ENCODE peak calls at places on chromosomes 11 and 22, in eight cellular contexts. X, Q, S, A, B, K, M and H are unnamed samples.

GRCh38 chr11:44633641-44634040 is 68.2 kb downstream of the CD82 start:
- DNase-seq in X (peak; percentile 31), Q (no peak), S (no peak), A (no peak), B (peak; percentile 25), K (no peak), M (no peak), H (no peak)

GRCh38 chr11:27694992-27695391 is 5.3 kb downstream of the BDNF start:
- DNase-seq in X (no peak), Q (no peak), S (peak; percentile 62), A (no peak), B (no peak), K (no peak), M (no peak), H (no peak)

GRCh38 chr11:102599642-102600261 is 25.4 kb downstream of the MMP20 start:
- DNase-seq in X (peak; percentile 93), Q (no peak), S (peak; percentile 82), A (no peak), B (no peak), K (peak; percentile 46), M (no peak), H (no peak)

GRCh38 chr11:107859459-107860239 is 1.1 kb upstream of the SLC35F2 start:
- DNase-seq in X (no peak), Q (peak; percentile 49), S (peak; percentile 18), A (peak; percentile 76), B (no peak), K (peak; percentile 40), M (no peak), H (peak; percentile 78)

GRCh38 chr11:2276280-2276998 is 6.1 kb upstream of the ASCL2 start:
- DNase-seq in X (no peak), Q (no peak), S (no peak), A (no peak), B (peak; percentile 17), K (no peak), M (peak; percentile 35), H (peak; percentile 49)

GRCh38 chr11:35540526-35540925 is 15.1 kb upstream of the PAMR1 start:
- DNase-seq in X (no peak), Q (no peak), S (peak; percentile 73), A (no peak), B (no peak), K (no peak), M (no peak), H (no peak)

GRCh38 chr11:36421546-36422155 is 88.4 kb downstream of the TRAF6 start:
- DNase-seq in X (no peak), Q (no peak), S (no peak), A (no peak), B (no peak), K (no peak), M (no peak), H (no peak)

GRCh38 chr22:24514241-24515024 is 19.3 kb downstream of the UPB1 start:
- DNase-seq in X (no peak), Q (peak; percentile 81), S (no peak), A (peak; percentile 59), B (no peak), K (no peak), M (no peak), H (peak; percentile 46)

GRCh38 chr22:28142361-28142801 is 223.3 kb upstream of the PITPNB start:
- DNase-seq in X (peak; percentile 51), Q (no peak), S (peak; percentile 97), A (no peak), B (no peak), K (no peak), M (no peak), H (no peak)

GRCh38 chr11:33377100-33377851 is 120.1 kb downstream of the HIPK3 start:
- DNase-seq in X (no peak), Q (no peak), S (peak; percentile 37), A (no peak), B (no peak), K (no peak), M (no peak), H (no peak)

GRCh38 chr22:32854351-32854804 is 52.9 kb downstream of the TIMP3 start:
- DNase-seq in X (no peak), Q (no peak), S (no peak), A (no peak), B (no peak), K (no peak), M (no peak), H (no peak)

GRCh38 chr11:106581399-106581798 is 436.9 kb downstream of the GUCY1A2 start:
- DNase-seq in X (no peak), Q (no peak), S (no peak), A (no peak), B (no peak), K (no peak), M (no peak), H (no peak)

DNA sequence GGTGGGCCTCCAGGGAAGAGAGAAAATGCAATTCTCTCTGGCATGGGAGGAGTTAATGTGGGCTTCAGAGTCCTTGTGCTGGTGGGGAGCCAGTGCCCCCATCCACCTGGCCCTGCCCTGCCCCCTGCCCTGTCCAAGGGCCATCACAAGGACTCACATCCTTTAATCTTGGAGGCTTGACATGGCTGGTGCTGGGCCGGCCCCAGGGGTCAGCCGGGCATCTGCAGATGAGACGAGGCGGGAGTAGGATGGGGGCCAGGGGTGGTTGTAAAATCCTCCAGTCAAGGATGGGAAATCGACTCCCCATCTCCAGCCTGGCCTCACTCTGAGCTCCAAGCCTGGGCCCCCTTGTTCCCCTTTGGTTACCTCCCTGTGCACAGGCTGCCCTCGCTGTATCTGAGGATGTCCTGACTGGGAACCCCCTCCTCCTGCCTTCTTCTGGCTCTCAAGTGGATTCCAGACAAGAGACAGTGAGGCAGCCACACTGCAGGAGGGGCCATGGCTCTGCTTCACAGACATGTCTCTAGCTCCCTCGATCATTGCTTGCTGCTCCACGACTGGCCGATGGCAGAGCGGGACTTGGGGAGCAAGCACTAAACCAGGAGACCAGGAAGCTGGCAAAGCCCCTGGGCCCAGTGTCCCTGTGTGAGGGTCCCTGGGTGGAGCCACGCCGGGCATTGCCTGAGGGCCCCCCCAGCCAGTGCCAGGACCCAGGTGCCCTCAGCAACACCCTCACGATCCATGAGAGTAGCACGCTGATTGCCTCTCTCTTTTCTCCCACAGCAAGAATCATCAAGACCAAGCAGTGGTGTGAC is 1120.5 kb downstream of the BRD1 start:
- DNase-seq in X (no peak), Q (no peak), S (no peak), A (no peak), B (no peak), K (no peak), M (peak; percentile 50), H (peak; percentile 54)
- H3K27ac ChIP-seq in X (no peak overlapping the region), Q (no peak overlapping the region), S (no peak overlapping the region), A (no peak overlapping the region), B (no peak overlapping the region), K (no peak overlapping the region), M (no peak overlapping the region), H (no peak overlapping the region)

GRCh38 chr11:67538306-67538705 is 15.1 kb upstream of the CABP2 start:
- DNase-seq in X (no peak), Q (no peak), S (peak; percentile 30), A (no peak), B (no peak), K (no peak), M (no peak), H (no peak)

GRCh38 chr11:67542169-67542568 is 18.9 kb upstream of the CABP2 start:
- DNase-seq in X (no peak), Q (no peak), S (no peak), A (no peak), B (no peak), K (no peak), M (no peak), H (no peak)

GRCh38 chr11:67539588-67539987 is 16.3 kb upstream of the CABP2 start:
- DNase-seq in X (no peak), Q (no peak), S (no peak), A (no peak), B (no peak), K (no peak), M (no peak), H (no peak)

GRCh38 chr11:67541198-67541597 is 18.0 kb upstream of the CABP2 start:
- DNase-seq in X (no peak), Q (no peak), S (no peak), A (no peak), B (no peak), K (no peak), M (no peak), H (no peak)

DNA sequence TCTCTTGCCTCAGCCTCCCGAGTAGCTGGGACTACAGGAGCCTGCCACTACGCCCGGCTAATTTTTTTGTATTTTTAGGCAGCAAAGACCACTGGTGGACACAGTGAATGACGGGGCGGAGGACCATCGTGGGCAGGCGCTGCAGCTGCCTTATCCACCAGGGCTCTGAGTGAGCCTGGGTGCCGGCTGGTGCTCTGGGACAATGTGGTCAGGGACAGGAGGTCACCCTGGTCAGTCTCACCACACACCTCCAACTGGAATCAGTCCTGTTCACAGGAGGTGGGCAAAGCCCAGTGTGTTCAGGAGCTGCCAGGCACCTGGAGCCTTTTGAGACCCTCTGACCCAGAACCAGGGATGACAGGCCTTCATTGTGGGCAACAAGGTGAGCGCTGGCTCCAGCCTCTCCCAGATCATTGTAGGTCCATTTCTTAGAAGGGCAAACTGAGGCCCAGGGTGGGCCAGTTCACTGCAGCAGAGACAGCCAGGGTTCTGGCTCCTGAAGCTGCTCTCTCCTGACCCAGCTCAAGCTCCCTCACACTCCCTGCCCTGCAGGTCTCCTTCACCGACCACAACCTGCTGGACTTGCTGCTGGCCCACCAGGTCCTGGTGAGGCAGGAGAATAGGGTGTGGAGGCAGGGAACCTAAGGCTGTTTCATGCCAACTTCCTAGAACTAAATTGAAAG is 15.7 kb upstream of the CABP2 start:
- DNase-seq in X (no peak), Q (no peak), S (no peak), A (no peak), B (no peak), K (no peak), M (no peak), H (no peak)
- H3K36me3 ChIP-seq in X (no peaks in the 10 kb centered on the region), Q (no peaks in the 10 kb centered on the region), S (no peaks in the 10 kb centered on the region), A (no peaks in the 10 kb centered on the region), B (no peaks in the 10 kb centered on the region), K (no peaks in the 10 kb centered on the region), M (no peaks in the 10 kb centered on the region), H (no peaks in the 10 kb centered on the region)

GRCh38 chr11:73177380-73178091 is 35.4 kb upstream of the FCHSD2 start:
- DNase-seq in X (no peak), Q (no peak), S (peak; percentile 60), A (no peak), B (no peak), K (no peak), M (no peak), H (no peak)
- H3K27ac ChIP-seq in X (no peak overlapping the region), Q (no peak overlapping the region), S (no peak overlapping the region), A (no peak overlapping the region), B (peak overlapping the region; percentile 77), K (no peak overlapping the region), M (peak overlapping the region; percentile 47), H (peak overlapping the region; percentile 50)

GRCh38 chr11:70183483-70184176 is 19.5 kb upstream of the FADD start:
- DNase-seq in X (no peak), Q (peak; percentile 64), S (no peak), A (no peak), B (no peak), K (no peak), M (no peak), H (no peak)

GRCh38 chr11:70183032-70183431 is 20.1 kb upstream of the FADD start:
- DNase-seq in X (no peak), Q (no peak), S (no peak), A (no peak), B (no peak), K (no peak), M (no peak), H (no peak)

GRCh38 chr11:70182266-70182665 is 20.8 kb upstream of the FADD start:
- DNase-seq in X (no peak), Q (no peak), S (no peak), A (no peak), B (no peak), K (no peak), M (no peak), H (no peak)

GRCh38 chr11:70184396-70184795 is 18.7 kb upstream of the FADD start:
- DNase-seq in X (no peak), Q (no peak), S (no peak), A (no peak), B (no peak), K (no peak), M (no peak), H (no peak)

GRCh38 chr11:70180906-70181305 is 22.2 kb upstream of the FADD start:
- DNase-seq in X (no peak), Q (no peak), S (no peak), A (no peak), B (no peak), K (no peak), M (no peak), H (no peak)
- H3K36me3 ChIP-seq in X (no peaks in the 10 kb centered on the region), Q (no peaks in the 10 kb centered on the region), S (no peaks in the 10 kb centered on the region), A (no peaks in the 10 kb centered on the region), B (no peaks in the 10 kb centered on the region), K (no peaks in the 10 kb centered on the region), M (no peaks in the 10 kb centered on the region), H (no peaks in the 10 kb centered on the region)